ENCODE peak calls at places on chromosomes 2 and 18, in five cellular contexts. One of them, this sample, is unnamed.

GRCh38 chr2:191432121-191432520 is 186.9 kb downstream of the MYO1B start:
- DNase-seq in T follicular helper cell: no peak
- DNase-seq in NCI-H774: no peak
- DNase-seq in activated CD8-positive, alpha-beta memory T cell treated with anti-CD3 and anti-CD28 coated beads for 4 hours: no peak
- DNase-seq in activated gamma-delta T cell treated with Interleukin-2 at 50 U/mL for 16 hours: no peak
- DNase-seq in this sample: no peak

GRCh38 chr2:98870516-98871158 is 65.4 kb downstream of the CRACDL start:
- DNase-seq in T follicular helper cell: no peak
- DNase-seq in NCI-H774: peak; percentile 71
- DNase-seq in activated CD8-positive, alpha-beta memory T cell treated with anti-CD3 and anti-CD28 coated beads for 4 hours: no peak
- DNase-seq in activated gamma-delta T cell treated with Interleukin-2 at 50 U/mL for 16 hours: no peak
- DNase-seq in this sample: no peak

GRCh38 chr18:48467231-48467630 is 58.0 kb upstream of the ZBTB7C start:
- DNase-seq in T follicular helper cell: no peak
- DNase-seq in NCI-H774: no peak
- DNase-seq in activated CD8-positive, alpha-beta memory T cell treated with anti-CD3 and anti-CD28 coated beads for 4 hours: no peak
- DNase-seq in activated gamma-delta T cell treated with Interleukin-2 at 50 U/mL for 16 hours: no peak
- DNase-seq in this sample: no peak

GRCh38 chr18:3485153-3486149 is 35.5 kb downstream of the TGIF1 start:
- DNase-seq in T follicular helper cell: no peak
- DNase-seq in NCI-H774: no peak
- DNase-seq in activated CD8-positive, alpha-beta memory T cell treated with anti-CD3 and anti-CD28 coated beads for 4 hours: no peak
- DNase-seq in activated gamma-delta T cell treated with Interleukin-2 at 50 U/mL for 16 hours: no peak
- DNase-seq in this sample: no peak

GRCh38 chr2:666441-666840 is 10.8 kb downstream of the TMEM18 start:
- DNase-seq in T follicular helper cell: no peak
- DNase-seq in NCI-H774: no peak
- DNase-seq in activated CD8-positive, alpha-beta memory T cell treated with anti-CD3 and anti-CD28 coated beads for 4 hours: no peak
- DNase-seq in activated gamma-delta T cell treated with Interleukin-2 at 50 U/mL for 16 hours: no peak
- DNase-seq in this sample: no peak

GRCh38 chr2:205680903-205681302 is 1.4 kb upstream of the NRP2 start:
- DNase-seq in T follicular helper cell: no peak
- DNase-seq in NCI-H774: no peak
- DNase-seq in activated CD8-positive, alpha-beta memory T cell treated with anti-CD3 and anti-CD28 coated beads for 4 hours: no peak
- DNase-seq in activated gamma-delta T cell treated with Interleukin-2 at 50 U/mL for 16 hours: no peak
- DNase-seq in this sample: no peak

GRCh38 chr2:199315299-199316179 is 142.2 kb downstream of the SATB2 start:
- DNase-seq in T follicular helper cell: no peak
- DNase-seq in NCI-H774: no peak
- DNase-seq in activated CD8-positive, alpha-beta memory T cell treated with anti-CD3 and anti-CD28 coated beads for 4 hours: no peak
- DNase-seq in activated gamma-delta T cell treated with Interleukin-2 at 50 U/mL for 16 hours: no peak
- DNase-seq in this sample: no peak

GRCh38 chr2:181178823-181179412 is 198.5 kb downstream of the UBE2E3 start:
- DNase-seq in T follicular helper cell: no peak
- DNase-seq in NCI-H774: no peak
- DNase-seq in activated CD8-positive, alpha-beta memory T cell treated with anti-CD3 and anti-CD28 coated beads for 4 hours: no peak
- DNase-seq in activated gamma-delta T cell treated with Interleukin-2 at 50 U/mL for 16 hours: peak; percentile 8
- DNase-seq in this sample: no peak

GRCh38 chr18:48590678-48591077 is 51.8 kb downstream of the CTIF start:
- DNase-seq in T follicular helper cell: no peak
- DNase-seq in NCI-H774: no peak
- DNase-seq in activated CD8-positive, alpha-beta memory T cell treated with anti-CD3 and anti-CD28 coated beads for 4 hours: no peak
- DNase-seq in activated gamma-delta T cell treated with Interleukin-2 at 50 U/mL for 16 hours: no peak
- DNase-seq in this sample: no peak

GRCh38 chr2:72133721-72134407 is 13.8 kb downstream of the CYP26B1 start:
- DNase-seq in T follicular helper cell: no peak
- DNase-seq in NCI-H774: no peak
- DNase-seq in activated CD8-positive, alpha-beta memory T cell treated with anti-CD3 and anti-CD28 coated beads for 4 hours: no peak
- DNase-seq in activated gamma-delta T cell treated with Interleukin-2 at 50 U/mL for 16 hours: no peak
- DNase-seq in this sample: no peak

GRCh38 chr2:25981596-25982272 is 563 bp downstream of the KIF3C start:
- DNase-seq in T follicular helper cell: no peak
- DNase-seq in NCI-H774: no peak
- DNase-seq in activated CD8-positive, alpha-beta memory T cell treated with anti-CD3 and anti-CD28 coated beads for 4 hours: no peak
- DNase-seq in activated gamma-delta T cell treated with Interleukin-2 at 50 U/mL for 16 hours: no peak
- DNase-seq in this sample: no peak

GRCh38 chr2:170587937-170588336 is 127.2 kb upstream of the SP5 start:
- DNase-seq in T follicular helper cell: no peak
- DNase-seq in NCI-H774: no peak
- DNase-seq in activated CD8-positive, alpha-beta memory T cell treated with anti-CD3 and anti-CD28 coated beads for 4 hours: no peak
- DNase-seq in activated gamma-delta T cell treated with Interleukin-2 at 50 U/mL for 16 hours: no peak
- DNase-seq in this sample: no peak

GRCh38 chr2:10242998-10243925 is 59.4 kb upstream of the HPCAL1 start:
- DNase-seq in T follicular helper cell: no peak
- DNase-seq in NCI-H774: no peak
- DNase-seq in activated CD8-positive, alpha-beta memory T cell treated with anti-CD3 and anti-CD28 coated beads for 4 hours: no peak
- DNase-seq in activated gamma-delta T cell treated with Interleukin-2 at 50 U/mL for 16 hours: no peak
- DNase-seq in this sample: no peak

GRCh38 chr18:74499633-74500032 is 3.5 kb downstream of the CNDP2 start:
- DNase-seq in T follicular helper cell: peak; percentile 21
- DNase-seq in NCI-H774: no peak
- DNase-seq in activated CD8-positive, alpha-beta memory T cell treated with anti-CD3 and anti-CD28 coated beads for 4 hours: peak; percentile 21
- DNase-seq in activated gamma-delta T cell treated with Interleukin-2 at 50 U/mL for 16 hours: peak; percentile 24
- DNase-seq in this sample: peak; percentile 93

GRCh38 chr2:181305151-181306123 is 151.7 kb upstream of the ITGA4 start:
- DNase-seq in T follicular helper cell: no peak
- DNase-seq in NCI-H774: peak; percentile 15
- DNase-seq in activated CD8-positive, alpha-beta memory T cell treated with anti-CD3 and anti-CD28 coated beads for 4 hours: no peak
- DNase-seq in activated gamma-delta T cell treated with Interleukin-2 at 50 U/mL for 16 hours: peak; percentile 24
- DNase-seq in this sample: no peak

GRCh38 chr2:15955232-15955983 is 15.1 kb downstream of the MYCN start:
- DNase-seq in T follicular helper cell: no peak
- DNase-seq in NCI-H774: no peak
- DNase-seq in activated CD8-positive, alpha-beta memory T cell treated with anti-CD3 and anti-CD28 coated beads for 4 hours: no peak
- DNase-seq in activated gamma-delta T cell treated with Interleukin-2 at 50 U/mL for 16 hours: no peak
- DNase-seq in this sample: peak; percentile 35

GRCh38 chr2:131517106-131517831 is 10.4 kb upstream of the CCDC74A start:
- DNase-seq in T follicular helper cell: no peak
- DNase-seq in NCI-H774: no peak
- DNase-seq in activated CD8-positive, alpha-beta memory T cell treated with anti-CD3 and anti-CD28 coated beads for 4 hours: no peak
- DNase-seq in activated gamma-delta T cell treated with Interleukin-2 at 50 U/mL for 16 hours: no peak
- DNase-seq in this sample: no peak

GRCh38 chr2:172098287-172098649 is 4.4 kb downstream of the DLX2 start:
- DNase-seq in T follicular helper cell: no peak
- DNase-seq in NCI-H774: no peak
- DNase-seq in activated CD8-positive, alpha-beta memory T cell treated with anti-CD3 and anti-CD28 coated beads for 4 hours: no peak
- DNase-seq in activated gamma-delta T cell treated with Interleukin-2 at 50 U/mL for 16 hours: no peak
- DNase-seq in this sample: no peak

GRCh38 chr2:124081154-124081771 is 56.2 kb downstream of the CNTNAP5 start:
- DNase-seq in T follicular helper cell: no peak
- DNase-seq in NCI-H774: no peak
- DNase-seq in activated CD8-positive, alpha-beta memory T cell treated with anti-CD3 and anti-CD28 coated beads for 4 hours: no peak
- DNase-seq in activated gamma-delta T cell treated with Interleukin-2 at 50 U/mL for 16 hours: no peak
- DNase-seq in this sample: no peak

GRCh38 chr2:2530334-2530733 is 199.3 kb upstream of the MYT1L start:
- DNase-seq in T follicular helper cell: no peak
- DNase-seq in NCI-H774: no peak
- DNase-seq in activated CD8-positive, alpha-beta memory T cell treated with anti-CD3 and anti-CD28 coated beads for 4 hours: no peak
- DNase-seq in activated gamma-delta T cell treated with Interleukin-2 at 50 U/mL for 16 hours: no peak
- DNase-seq in this sample: no peak

GRCh38 chr2:65128297-65129190 is 1.4 kb downstream of the RAB1A start:
- DNase-seq in T follicular helper cell: no peak
- DNase-seq in NCI-H774: no peak
- DNase-seq in activated CD8-positive, alpha-beta memory T cell treated with anti-CD3 and anti-CD28 coated beads for 4 hours: no peak
- DNase-seq in activated gamma-delta T cell treated with Interleukin-2 at 50 U/mL for 16 hours: no peak
- DNase-seq in this sample: no peak

GRCh38 chr2:110714824-110715223 is 17.5 kb upstream of the ACOXL start:
- DNase-seq in T follicular helper cell: no peak
- DNase-seq in NCI-H774: no peak
- DNase-seq in activated CD8-positive, alpha-beta memory T cell treated with anti-CD3 and anti-CD28 coated beads for 4 hours: no peak
- DNase-seq in activated gamma-delta T cell treated with Interleukin-2 at 50 U/mL for 16 hours: no peak
- DNase-seq in this sample: peak; percentile 66

GRCh38 chr2:109285244-109285651 is 156.2 kb downstream of the SH3RF3 start:
- DNase-seq in T follicular helper cell: no peak
- DNase-seq in NCI-H774: no peak
- DNase-seq in activated CD8-positive, alpha-beta memory T cell treated with anti-CD3 and anti-CD28 coated beads for 4 hours: no peak
- DNase-seq in activated gamma-delta T cell treated with Interleukin-2 at 50 U/mL for 16 hours: no peak
- DNase-seq in this sample: no peak

GRCh38 chr2:61045999-61046398 is 19.7 kb upstream of the SANBR start:
- DNase-seq in T follicular helper cell: no peak
- DNase-seq in NCI-H774: no peak
- DNase-seq in activated CD8-positive, alpha-beta memory T cell treated with anti-CD3 and anti-CD28 coated beads for 4 hours: no peak
- DNase-seq in activated gamma-delta T cell treated with Interleukin-2 at 50 U/mL for 16 hours: no peak
- DNase-seq in this sample: peak; percentile 46

GRCh38 chr2:149463328-149464002 is 124.1 kb downstream of the MMADHC start:
- DNase-seq in T follicular helper cell: no peak
- DNase-seq in NCI-H774: no peak
- DNase-seq in activated CD8-positive, alpha-beta memory T cell treated with anti-CD3 and anti-CD28 coated beads for 4 hours: no peak
- DNase-seq in activated gamma-delta T cell treated with Interleukin-2 at 50 U/mL for 16 hours: no peak
- DNase-seq in this sample: no peak

GRCh38 chr2:30883822-30884221 is 76.6 kb upstream of the CAPN13 start:
- DNase-seq in T follicular helper cell: no peak
- DNase-seq in NCI-H774: no peak
- DNase-seq in activated CD8-positive, alpha-beta memory T cell treated with anti-CD3 and anti-CD28 coated beads for 4 hours: no peak
- DNase-seq in activated gamma-delta T cell treated with Interleukin-2 at 50 U/mL for 16 hours: no peak
- DNase-seq in this sample: no peak

GRCh38 chr2:127217470-127218325 is 2.4 kb downstream of the CYP27C1 start:
- DNase-seq in T follicular helper cell: no peak
- DNase-seq in NCI-H774: no peak
- DNase-seq in activated CD8-positive, alpha-beta memory T cell treated with anti-CD3 and anti-CD28 coated beads for 4 hours: no peak
- DNase-seq in activated gamma-delta T cell treated with Interleukin-2 at 50 U/mL for 16 hours: no peak
- DNase-seq in this sample: no peak

GRCh38 chr2:158965731-158966130 is 2.7 kb upstream of the TANC1 start:
- DNase-seq in T follicular helper cell: no peak
- DNase-seq in NCI-H774: no peak
- DNase-seq in activated CD8-positive, alpha-beta memory T cell treated with anti-CD3 and anti-CD28 coated beads for 4 hours: no peak
- DNase-seq in activated gamma-delta T cell treated with Interleukin-2 at 50 U/mL for 16 hours: no peak
- DNase-seq in this sample: no peak

GRCh38 chr2:26985807-26986206 is 15.4 kb downstream of the MAPRE3 start:
- DNase-seq in T follicular helper cell: no peak
- DNase-seq in NCI-H774: no peak
- DNase-seq in activated CD8-positive, alpha-beta memory T cell treated with anti-CD3 and anti-CD28 coated beads for 4 hours: no peak
- DNase-seq in activated gamma-delta T cell treated with Interleukin-2 at 50 U/mL for 16 hours: no peak
- DNase-seq in this sample: no peak

GRCh38 chr2:48883661-48884060 is 128.1 kb upstream of the LHCGR start:
- DNase-seq in T follicular helper cell: no peak
- DNase-seq in NCI-H774: no peak
- DNase-seq in activated CD8-positive, alpha-beta memory T cell treated with anti-CD3 and anti-CD28 coated beads for 4 hours: no peak
- DNase-seq in activated gamma-delta T cell treated with Interleukin-2 at 50 U/mL for 16 hours: no peak
- DNase-seq in this sample: no peak

GRCh38 chr2:216645636-216645950 is 12.4 kb downstream of the IGFBP2 start:
- DNase-seq in T follicular helper cell: no peak
- DNase-seq in NCI-H774: no peak
- DNase-seq in activated CD8-positive, alpha-beta memory T cell treated with anti-CD3 and anti-CD28 coated beads for 4 hours: no peak
- DNase-seq in activated gamma-delta T cell treated with Interleukin-2 at 50 U/mL for 16 hours: no peak
- DNase-seq in this sample: no peak

GRCh38 chr18:50986360-50987087 is 18.7 kb downstream of the ELAC1 start:
- DNase-seq in T follicular helper cell: no peak
- DNase-seq in NCI-H774: no peak
- DNase-seq in activated CD8-positive, alpha-beta memory T cell treated with anti-CD3 and anti-CD28 coated beads for 4 hours: no peak
- DNase-seq in activated gamma-delta T cell treated with Interleukin-2 at 50 U/mL for 16 hours: no peak
- DNase-seq in this sample: no peak

This sample was measured in LNCaP clone FGC.